ENCODE peak calls at places on chromosome 11, in ten cellular contexts. N is NAMALWA; C is GM19239; M is AG04450; Q is heart left ventricle; Y is CD8-positive, alpha-beta T cell; F is astrocyte; I is NCI-H1930; K is ovary; A is activated T-cell treated with anti-CD3 and anti-CD28 coated beads, Interleukin-2, amount 50 U/mL, for 48 hours. T is an unnamed sample.

GRCh38 chr11:18067372-18067771 is 21.3 kb upstream of the TPH1 start:
- DNase-seq in K (no peak), A (no peak), Q (no peak), F (no peak), Y (no peak), I (no peak), N (no peak), C (no peak), M (no peak), T (no peak)

GRCh38 chr11:3002871-3003270 is 10.7 kb upstream of the NAP1L4 start:
- DNase-seq in A (no peak), Y (no peak), F (no peak), K (no peak), Q (no peak), M (no peak), I (no peak), N (no peak), C (no peak), T (no peak)

GRCh38 chr11:85941380-85941973 is 86.3 kb downstream of the CCDC83 start:
- DNase-seq in Q (peak; percentile 63), F (peak; percentile 39), A (peak; percentile 64), I (peak; percentile 13), M (peak; percentile 53), Y (no peak), C (peak; percentile 43), K (peak; percentile 72), N (peak; percentile 57), T (peak; percentile 74)

GRCh38 chr11:108912587-108912986 is 247.7 kb downstream of the DDX10 start:
- DNase-seq in F (peak; percentile 61), N (no peak), K (no peak), I (no peak), Y (no peak), Q (no peak), A (no peak), C (no peak), M (no peak), T (peak; percentile 81)

GRCh38 chr11:120089036-120090001 is 48.6 kb downstream of the TRIM29 start:
- DNase-seq in F (no peak), I (no peak), M (no peak), C (no peak), Y (no peak), A (no peak), K (no peak), N (no peak), Q (no peak), T (no peak)

GRCh38 chr11:534592-535518 is 521 bp downstream of the HRAS start:
- DNase-seq in M (no peak), A (peak; percentile 63), K (peak; percentile 34), F (no peak), N (peak; percentile 47), Q (peak; percentile 21), C (no peak), I (peak; percentile 90), Y (peak; percentile 40), T (no peak)

GRCh38 chr11:88535916-88536547 is 198.5 kb upstream of the CTSC start:
- DNase-seq in C (no peak), N (no peak), Y (no peak), M (peak; percentile 42), A (no peak), Q (no peak), F (peak; percentile 96), I (no peak), K (no peak), T (peak; percentile 92)

GRCh38 chr11:57885298-57886035 is 123.9 kb downstream of the CTNND1 start:
- DNase-seq in M (no peak), A (no peak), N (peak; percentile 16), F (peak; percentile 14), I (no peak), K (no peak), C (no peak), Y (no peak), Q (no peak), T (peak; percentile 42)

GRCh38 chr11:57491371-57492061 is 24.0 kb downstream of the SLC43A1 start:
- DNase-seq in C (no peak), N (peak; percentile 63), M (no peak), K (no peak), Q (no peak), I (no peak), F (no peak), A (peak; percentile 78), Y (peak; percentile 44), T (no peak)

GRCh38 chr11:68354181-68354872 is 41.9 kb downstream of the LRP5 start:
- DNase-seq in K (peak; percentile 78), N (no peak), Y (no peak), C (no peak), Q (peak; percentile 76), I (no peak), A (no peak), M (peak; percentile 85), F (peak; percentile 98), T (peak; percentile 89)

GRCh38 chr11:12009617-12010321 is 1.3 kb upstream of the DKK3 start:
- DNase-seq in Y (no peak), F (no peak), C (no peak), N (no peak), M (no peak), A (no peak), I (no peak), Q (no peak), K (no peak), T (no peak)

GRCh38 chr11:14124886-14125285 is 162.4 kb downstream of the SPON1 start:
- DNase-seq in N (no peak), F (no peak), I (no peak), A (no peak), C (no peak), K (no peak), Y (no peak), Q (no peak), M (no peak), T (no peak)

GRCh38 chr11:112294688-112295340 is 34.2 kb upstream of the PLET1 start:
- DNase-seq in I (no peak), A (no peak), F (peak; percentile 49), Y (no peak), Q (no peak), M (no peak), C (no peak), N (no peak), K (no peak), T (no peak)

GRCh38 chr11:46640034-46640788 is 22.9 kb downstream of the ATG13 start:
- DNase-seq in Y (no peak), M (no peak), F (no peak), I (no peak), C (no peak), A (no peak), K (no peak), N (no peak), Q (no peak), T (no peak)

GRCh38 chr11:106011481-106011880 is 10.6 kb downstream of the MSANTD4 start:
- DNase-seq in C (no peak), F (no peak), Y (no peak), A (no peak), N (no peak), Q (no peak), M (no peak), K (no peak), I (no peak), T (no peak)

GRCh38 chr11:2586091-2586792 is 113.6 kb downstream of the KCNQ1OT1 start:
- DNase-seq in N (no peak), C (no peak), I (no peak), A (peak; percentile 4), Y (no peak), Q (peak; percentile 5), K (peak; percentile 10), F (no peak), M (no peak), T (no peak)

GRCh38 chr11:8106679-8107078 is 25.7 kb downstream of the TUB start:
- DNase-seq in N (no peak), K (no peak), M (no peak), F (no peak), I (no peak), Q (no peak), Y (no peak), C (no peak), A (no peak), T (no peak)

GRCh38 chr11:30741039-30741550 is 154.9 kb upstream of the MPPED2 start:
- DNase-seq in C (no peak), N (no peak), I (no peak), F (no peak), Y (no peak), K (no peak), M (peak; percentile 11), Q (no peak), A (no peak), T (peak; percentile 91)

GRCh38 chr11:19905280-19905853 is 192.7 kb downstream of the NAV2 start:
- DNase-seq in Q (no peak), C (no peak), N (peak; percentile 7), I (peak; percentile 21), Y (no peak), M (no peak), F (peak; percentile 50), A (no peak), K (no peak), T (peak; percentile 67)

GRCh38 chr11:63670077-63670737 is 969 bp downstream of the ATL3 start:
- DNase-seq in K (no peak), C (no peak), N (peak; percentile 40), F (peak; percentile 36), A (no peak), Q (no peak), I (no peak), M (no peak), Y (no peak), T (peak; percentile 45)

GRCh38 chr11:13423372-13423771 is 39.6 kb downstream of the BTBD10 start:
- DNase-seq in K (no peak), N (no peak), Y (no peak), A (no peak), Q (no peak), M (no peak), F (no peak), I (no peak), C (no peak), T (no peak)

GRCh38 chr11:12901272-12901671 is 107.8 kb upstream of the RASSF10 start:
- DNase-seq in I (no peak), K (no peak), Y (no peak), C (no peak), M (no peak), Q (no peak), F (no peak), A (no peak), N (peak; percentile 12), T (peak; percentile 30)

GRCh38 chr11:22703561-22703960 is 37.1 kb downstream of the GAS2 start:
- DNase-seq in N (no peak), Y (no peak), F (peak; percentile 48), A (no peak), M (peak; percentile 15), K (no peak), C (no peak), Q (no peak), I (no peak), T (peak; percentile 49)

GRCh38 chr11:68282861-68283230 is 11.1 kb upstream of the C11orf24 start:
- DNase-seq in I (no peak), F (no peak), K (no peak), N (no peak), Y (no peak), C (no peak), A (no peak), Q (no peak), M (no peak), T (no peak)

GRCh38 chr11:1779034-1779805 is 15.5 kb upstream of the CTSD start:
- DNase-seq in I (no peak), A (no peak), N (no peak), F (no peak), M (no peak), K (no peak), Q (no peak), C (no peak), Y (no peak), T (no peak)

GRCh38 chr11:114082415-114082748 is 22.9 kb downstream of the ZBTB16 start:
- DNase-seq in Q (no peak), K (no peak), M (no peak), N (no peak), I (no peak), F (no peak), Y (no peak), C (no peak), A (no peak), T (no peak)

GRCh38 chr11:123654566-123655081 is at the start of gene SCN3B:
- DNase-seq in I (peak; percentile 87), Y (no peak), F (peak; percentile 74), N (no peak), K (peak; percentile 45), C (no peak), M (peak; percentile 21), Q (peak; percentile 73), A (peak; percentile 46), T (peak; percentile 61)

GRCh38 chr11:109586789-109587188 is 164.8 kb downstream of the C11orf87 start:
- DNase-seq in I (no peak), N (no peak), F (no peak), A (no peak), K (no peak), C (no peak), Q (no peak), Y (no peak), M (no peak), T (no peak)

T was measured in IMR-90.